ENCODE peak calls at places on chromosomes 2 and 18, in ten cellular contexts. I is adrenal gland; D is mucosa of descending colon; Z is RPMI7951; X is HT1080; P is effector memory CD4-positive, alpha-beta T cell; V is activated T-helper 1 cell treated with Interleukin-2 at 50 U/mL for 16 hours; W is hippocampal formation; R is choroid plexus epithelial cell; S is B cell. B is an unnamed sample.

GRCh38 chr2:222440670-222441422 is 16.5 kb downstream of the SGPP2 start:
- DNase-seq in S (no peak), P (no peak), I (peak), V (no peak), Z (peak), W (no peak), D (no peak), R (peak), X (peak), B (peak)

GRCh38 chr2:160719116-160719515 is 225.5 kb upstream of the RBMS1 start:
- DNase-seq in R (peak), Z (peak), S (no peak), I (no peak), X (peak), D (no peak), V (no peak), W (no peak), P (no peak), B (peak)

GRCh38 chr2:96342085-96342484 is 6.5 kb downstream of the NCAPH start:
- DNase-seq in Z (peak), V (peak), S (no peak), W (no peak), P (peak), I (no peak), X (peak), D (no peak), R (peak), B (peak)

GRCh38 chr2:13067508-13067907 is 350.8 kb downstream of the TRIB2 start:
- DNase-seq in I (no peak), Z (no peak), R (no peak), S (no peak), P (no peak), D (no peak), X (no peak), W (no peak), V (no peak), B (no peak)

GRCh38 chr2:27756091-27756490 is 15.4 kb upstream of the MRPL33 start:
- DNase-seq in S (no peak), D (no peak), Z (no peak), W (no peak), X (no peak), P (no peak), R (no peak), I (peak), V (no peak), B (no peak)

GRCh38 chr18:74498712-74499629 is 2.8 kb downstream of the CNDP2 start:
- DNase-seq in V (peak), X (peak), P (peak), D (peak), W (no peak), I (no peak), Z (peak), S (peak), R (peak), B (no peak)

GRCh38 chr2:46521215-46521683 is 41.9 kb downstream of the TMEM247 start:
- DNase-seq in X (no peak), Z (peak), R (peak), I (peak), W (no peak), V (no peak), S (peak), P (no peak), D (no peak), B (peak)

GRCh38 chr2:117774716-117775115 is 39.8 kb upstream of the DDX18 start:
- DNase-seq in D (no peak), W (no peak), R (no peak), V (no peak), I (no peak), X (no peak), Z (no peak), P (no peak), S (no peak), B (no peak)

GRCh38 chr2:9108210-9108967 is 98.2 kb upstream of the ASAP2 start:
- DNase-seq in Z (peak), D (no peak), W (no peak), V (no peak), P (no peak), R (no peak), X (no peak), I (no peak), S (no peak), B (no peak)

GRCh38 chr2:231573698-231574421 is 18.8 kb upstream of the TEX44 start:
- DNase-seq in S (no peak), Z (no peak), W (no peak), I (no peak), X (no peak), D (no peak), P (no peak), V (no peak), R (no peak), B (no peak)

GRCh38 chr2:234994340-234995321 is 42.8 kb downstream of the SH3BP4 start:
- DNase-seq in W (no peak), X (no peak), D (peak), R (no peak), S (peak), Z (no peak), I (no peak), P (no peak), V (no peak), B (no peak)

GRCh38 chr2:28492276-28492675 is 3.6 kb upstream of the PLB1 start:
- DNase-seq in V (no peak), I (no peak), X (no peak), Z (no peak), D (peak), W (no peak), R (no peak), S (no peak), P (no peak), B (no peak)

GRCh38 chr2:29281585-29281984 is 166.4 kb downstream of the CLIP4 start:
- DNase-seq in W (peak), R (peak), S (no peak), P (no peak), X (peak), Z (peak), D (no peak), V (no peak), I (peak), B (peak)

GRCh38 chr2:207876834-207877535 is 107.3 kb upstream of the FZD5 start:
- DNase-seq in D (no peak), P (no peak), W (no peak), R (no peak), I (no peak), X (no peak), V (no peak), S (no peak), Z (no peak), B (no peak)

GRCh38 chr18:58645398-58645797 is 16.5 kb upstream of the ALPK2 start:
- DNase-seq in W (no peak), D (no peak), P (no peak), V (no peak), I (no peak), X (no peak), Z (peak), R (no peak), S (no peak), B (peak)

GRCh38 chr18:2882201-2882600 is 35.4 kb downstream of the EMILIN2 start:
- DNase-seq in P (no peak), I (no peak), S (no peak), R (no peak), Z (no peak), D (no peak), W (no peak), X (no peak), V (no peak), B (no peak)

GRCh38 chr18:3089579-3089978 is 76.6 kb upstream of the LPIN2 start:
- DNase-seq in Z (no peak), X (no peak), W (no peak), S (no peak), R (no peak), P (no peak), I (no peak), V (no peak), D (no peak), B (no peak)

GRCh38 chr18:25650201-25650941 is 298.4 kb upstream of the ZNF521 start:
- DNase-seq in I (no peak), W (no peak), S (no peak), D (no peak), P (no peak), V (no peak), R (peak), X (peak), Z (peak), B (no peak)

GRCh38 chr2:158586491-158586890 is 129.7 kb downstream of the PKP4 start:
- DNase-seq in X (no peak), Z (peak), W (no peak), P (no peak), R (peak), D (no peak), V (no peak), S (no peak), I (no peak), B (peak)

GRCh38 chr18:30094556-30094955 is 948.0 kb downstream of the DSC3 start:
- DNase-seq in S (no peak), W (no peak), I (no peak), X (peak), V (no peak), Z (peak), D (no peak), R (peak), P (no peak), B (peak)

GRCh38 chr2:22282215-22282614 is 1102.8 kb upstream of the KLHL29 start:
- DNase-seq in I (no peak), P (no peak), Z (no peak), V (no peak), S (no peak), X (no peak), R (peak), D (no peak), W (no peak), B (no peak)

GRCh38 chr18:8747440-8747937 is 42.1 kb downstream of the MTCL1 start:
- DNase-seq in S (no peak), D (no peak), X (peak), Z (peak), V (no peak), R (peak), P (no peak), W (no peak), I (no peak), B (no peak)

GRCh38 chr2:189954989-189955388 is 107.5 kb downstream of the MSTN start:
- DNase-seq in D (no peak), W (no peak), R (no peak), S (no peak), P (no peak), I (no peak), Z (no peak), V (no peak), X (no peak), B (no peak)

GRCh38 chr2:157838442-157839161 is 37.5 kb downstream of the ACVR1 start:
- DNase-seq in W (peak), R (peak), V (no peak), P (no peak), I (peak), Z (peak), X (peak), D (no peak), S (no peak), B (peak)

GRCh38 chr18:32373995-32374394 is 96.7 kb downstream of the GAREM1 start:
- DNase-seq in P (no peak), R (peak), Z (no peak), X (peak), S (no peak), I (no peak), D (no peak), W (no peak), V (no peak), B (no peak)

GRCh38 chr2:205758051-205758450 is 75.8 kb downstream of the NRP2 start:
- DNase-seq in W (no peak), V (no peak), P (no peak), R (peak), D (no peak), S (no peak), Z (peak), X (peak), I (peak), B (peak)

GRCh38 chr2:226963528-226963927 is 127.7 kb downstream of the RHBDD1 start:
- DNase-seq in P (no peak), Z (peak), S (no peak), I (no peak), V (no peak), X (peak), R (peak), W (no peak), D (no peak), B (peak)

GRCh38 chr2:149446735-149447134 is 116.3 kb downstream of the LYPD6 start:
- DNase-seq in W (no peak), D (no peak), P (no peak), Z (no peak), I (no peak), R (no peak), V (no peak), S (no peak), X (no peak), B (no peak)

GRCh38 chr2:38747819-38748218 is 3.3 kb downstream of the SRSF7 start:
- DNase-seq in D (no peak), Z (no peak), X (no peak), S (no peak), I (no peak), W (no peak), P (no peak), R (no peak), V (no peak), B (no peak)

GRCh38 chr2:88074854-88075292 is 7.2 kb downstream of the SMYD1 start:
- DNase-seq in W (no peak), D (no peak), X (peak), R (peak), V (no peak), Z (peak), P (no peak), I (no peak), S (no peak), B (peak)

GRCh38 chr2:111031546-111032484 is 88.9 kb upstream of the BCL2L11 start:
- DNase-seq in P (no peak), Z (no peak), D (no peak), X (no peak), I (no peak), R (no peak), V (no peak), S (no peak), W (no peak), B (no peak)

GRCh38 chr18:22658318-22658717 is 240.6 kb upstream of the CTAGE1 start:
- DNase-seq in S (no peak), V (no peak), D (no peak), P (no peak), I (no peak), W (no peak), R (no peak), Z (no peak), X (no peak), B (no peak)

GRCh38 chr2:19617251-19617650 is 258.8 kb upstream of the OSR1 start:
- DNase-seq in R (no peak), Z (peak), D (no peak), X (peak), P (no peak), W (no peak), V (no peak), I (no peak), S (no peak), B (peak)